ENCODE peak calls at places on chromosomes 13 and 19, in five cellular contexts. K is body of pancreas, E is left ventricle myocardium inferior, A is MM.1S, Z is A549. X is an unnamed sample.

GRCh38 chr13:30618186-30618937 is 642 bp downstream of the USPL1 start:
- DNase-seq in K (peak; percentile 25), E (no peak), A (peak; percentile 12), Z (no peak), X (peak; percentile 0)

GRCh38 chr13:47417485-47417884 is 520.6 kb upstream of the HTR2A start:
- DNase-seq in K (no peak), E (no peak), A (no peak), Z (no peak), X (no peak)

GRCh38 chr13:91381371-91381770 is 17.1 kb upstream of the GPC5 start:
- DNase-seq in K (no peak), E (no peak), A (peak; percentile 8), Z (peak; percentile 27), X (no peak)

GRCh38 chr19:35266904-35267817 is 1.6 kb upstream of the USF2 start:
- DNase-seq in K (peak; percentile 59), E (peak; percentile 66), A (peak; percentile 37), Z (peak; percentile 56), X (no peak)

GRCh38 chr19:53772943-53773342 is 51.2 kb downstream of the NLRP12 start:
- DNase-seq in K (peak; percentile 61), E (no peak), A (peak; percentile 38), Z (peak; percentile 79), X (peak; percentile 12)

GRCh38 chr19:46821512-46822359 is 28.9 kb downstream of the AP2S1 start:
- DNase-seq in K (no peak), E (peak; percentile 40), A (no peak), Z (no peak), X (no peak)

GRCh38 chr19:55088543-55089265 is 13.0 kb downstream of the EPS8L1 start:
- DNase-seq in K (peak; percentile 82), E (peak; percentile 76), A (peak; percentile 49), Z (peak; percentile 71), X (peak; percentile 88)

GRCh38 chr13:24218320-24218719 is 57.8 kb downstream of the SPATA13 start:
- DNase-seq in K (no peak), E (no peak), A (no peak), Z (no peak), X (no peak)

GRCh38 chr19:46478356-46478986 is 7.1 kb upstream of the PNMA8A start:
- DNase-seq in K (no peak), E (no peak), A (no peak), Z (peak; percentile 61), X (no peak)

GRCh38 chr19:15265849-15266248 is 33.6 kb upstream of the EPHX3 start:
- DNase-seq in K (peak; percentile 100), E (peak; percentile 90), A (no peak), Z (no peak), X (peak; percentile 47)

GRCh38 chr13:71396149-71396548 is 470.9 kb downstream of the DACH1 start:
- DNase-seq in K (no peak), E (no peak), A (no peak), Z (no peak), X (no peak)

GRCh38 chr13:30933334-30933681 is 852 bp downstream of the TEX26 start:
- DNase-seq in K (no peak), E (no peak), A (no peak), Z (no peak), X (no peak)

GRCh38 chr19:4229179-4229931 is at the start of gene EBI3:
- DNase-seq in K (peak; percentile 7), E (peak; percentile 36), A (no peak), Z (peak; percentile 74), X (no peak)

DNA sequence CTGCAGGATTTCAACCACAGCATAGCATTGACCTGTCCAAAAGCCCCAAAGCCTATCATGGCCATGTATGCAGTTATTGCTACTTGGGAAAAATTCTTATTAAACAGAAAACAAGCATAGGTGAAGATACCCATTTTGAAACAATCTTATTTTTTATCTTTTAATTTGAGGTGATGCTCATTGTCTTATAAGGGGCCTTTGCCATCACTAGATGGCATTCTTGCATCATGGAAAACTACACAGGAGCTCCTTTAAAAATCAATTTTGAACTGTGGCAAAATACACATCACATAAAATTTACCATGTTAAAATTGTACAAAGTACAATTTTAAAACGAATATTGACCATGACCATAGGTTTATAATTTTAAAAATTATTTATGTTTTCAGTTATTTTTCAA is 38.9 kb upstream of the ZNF835 start:
- DNase-seq in K (no peak), E (no peak), A (no peak), Z (no peak), X (no peak)
- H3K9me3 ChIP-seq in K (no peaks in the 10 kb centered on the region), E (no peaks in the 10 kb centered on the region), A (no peaks in the 10 kb centered on the region), Z (peaks cover 57% of the 10 kb centered on the region), X (peaks cover 6% of the 10 kb centered on the region)

GRCh38 chr13:112204881-112205327 is 138.0 kb downstream of the SOX1 start:
- DNase-seq in K (peak; percentile 40), E (peak; percentile 32), A (no peak), Z (no peak), X (no peak)
- H3K4me3 ChIP-seq in K (no peak overlapping the region), E (peak overlapping the region; percentile 40), A (peak overlapping the region; percentile 51), Z (no peak overlapping the region), X (no peak overlapping the region)

DNA sequence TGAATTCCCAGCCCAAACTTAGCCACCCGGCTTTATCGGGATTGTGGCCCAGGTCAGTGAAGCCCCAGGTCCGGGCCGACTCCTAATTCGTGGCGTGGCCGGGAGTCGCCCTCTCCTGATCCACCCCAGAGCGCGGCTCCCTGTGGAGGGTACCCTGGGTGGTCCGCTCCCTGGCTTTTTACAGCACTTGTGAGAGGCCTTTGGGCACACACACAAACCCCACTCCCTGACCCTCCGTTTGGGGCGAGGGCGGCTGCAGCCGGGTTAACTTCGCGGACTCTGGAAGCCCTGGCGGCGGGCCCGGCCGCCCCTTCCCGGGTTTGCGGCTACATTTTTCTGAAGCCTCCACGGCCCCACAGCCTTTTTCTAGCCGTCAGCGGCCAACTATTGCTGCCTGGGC is 56.5 kb downstream of the ZNF568 start:
- DNase-seq in K (peak; percentile 4), E (no peak), A (no peak), Z (no peak), X (no peak)
- H3K27ac ChIP-seq in K (peak overlapping the region; percentile 85), E (peak overlapping the region; percentile 92), A (no peak overlapping the region), Z (no peak overlapping the region), X (no peak overlapping the region)

GRCh38 chr13:80655778-80656518 is 315.0 kb upstream of the SPRY2 start:
- DNase-seq in K (no peak), E (no peak), A (no peak), Z (no peak), X (no peak)

GRCh38 chr13:80649274-80649673 is 308.3 kb upstream of the SPRY2 start:
- DNase-seq in K (no peak), E (no peak), A (no peak), Z (no peak), X (no peak)

GRCh38 chr13:80658705-80659104 is 317.8 kb upstream of the SPRY2 start:
- DNase-seq in K (no peak), E (no peak), A (no peak), Z (no peak), X (peak; percentile 54)

DNA sequence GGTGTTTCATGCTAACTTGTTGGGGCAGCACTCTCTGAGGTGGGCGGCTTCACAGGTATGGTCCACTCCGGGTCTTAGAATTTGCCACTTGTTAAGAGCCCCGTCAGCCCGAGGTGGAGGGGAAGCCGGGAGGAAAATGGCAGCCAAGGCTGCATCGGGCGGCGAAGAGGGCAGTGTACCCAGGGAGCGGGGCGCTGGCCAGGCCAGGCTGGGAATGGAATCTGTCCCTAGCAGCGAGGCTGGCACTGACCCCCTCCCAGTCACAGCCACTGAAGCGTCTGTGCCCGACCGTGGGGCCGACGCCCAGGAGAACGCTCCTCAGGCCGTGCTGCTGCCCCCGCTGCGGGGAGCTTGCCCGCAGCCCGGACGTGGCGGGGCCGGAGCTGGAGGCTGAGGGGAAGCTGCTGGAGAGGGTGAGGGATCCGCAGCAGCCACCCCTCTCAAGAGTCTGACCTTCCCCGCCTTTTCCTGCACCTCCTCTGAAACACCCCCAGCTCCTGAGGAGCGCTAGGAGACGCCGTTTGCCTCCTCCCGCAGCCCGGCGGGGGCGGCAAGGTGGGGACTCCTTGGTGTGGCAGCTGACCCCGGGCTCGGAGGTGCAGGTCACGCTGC is 313.8 kb upstream of the SPRY2 start:
- DNase-seq in K (peak; percentile 40), E (no peak), A (no peak), Z (no peak), X (peak; percentile 52)
- H3K9me3 ChIP-seq in K (no peaks in the 10 kb centered on the region), E (peaks cover 24% of the 10 kb centered on the region), A (no peaks in the 10 kb centered on the region), Z (no peaks in the 10 kb centered on the region), X (no peaks in the 10 kb centered on the region)

GRCh38 chr19:10010247-10010691 is at the start of gene COL5A3:
- DNase-seq in K (peak; percentile 28), E (peak; percentile 76), A (no peak), Z (peak; percentile 11), X (no peak)

GRCh38 chr19:10010939-10011338 is 635 bp upstream of the COL5A3 start:
- DNase-seq in K (no peak), E (no peak), A (no peak), Z (no peak), X (no peak)

GRCh38 chr19:10007811-10008211 is 2.5 kb downstream of the COL5A3 start:
- DNase-seq in K (peak; percentile 34), E (peak; percentile 63), A (no peak), Z (no peak), X (no peak)

GRCh38 chr19:10009714-10010224 is 535 bp downstream of the COL5A3 start:
- DNase-seq in K (no peak), E (no peak), A (no peak), Z (no peak), X (no peak)

GRCh38 chr19:10009269-10009665 is 1.0 kb downstream of the COL5A3 start:
- DNase-seq in K (peak; percentile 64), E (peak; percentile 84), A (no peak), Z (no peak), X (no peak)
- H3K4me3 ChIP-seq in K (no peak overlapping the region), E (peak overlapping the region; percentile 69), A (no peak overlapping the region), Z (peak overlapping the region; percentile 41), X (no peak overlapping the region)

GRCh38 chr19:36668646-36669045 is 2.0 kb upstream of the ZNF461 start:
- DNase-seq in K (no peak), E (no peak), A (no peak), Z (no peak), X (no peak)
- H3K27ac ChIP-seq in K (no peak overlapping the region), E (no peak overlapping the region), A (no peak overlapping the region), Z (no peak overlapping the region), X (no peak overlapping the region)

DNA sequence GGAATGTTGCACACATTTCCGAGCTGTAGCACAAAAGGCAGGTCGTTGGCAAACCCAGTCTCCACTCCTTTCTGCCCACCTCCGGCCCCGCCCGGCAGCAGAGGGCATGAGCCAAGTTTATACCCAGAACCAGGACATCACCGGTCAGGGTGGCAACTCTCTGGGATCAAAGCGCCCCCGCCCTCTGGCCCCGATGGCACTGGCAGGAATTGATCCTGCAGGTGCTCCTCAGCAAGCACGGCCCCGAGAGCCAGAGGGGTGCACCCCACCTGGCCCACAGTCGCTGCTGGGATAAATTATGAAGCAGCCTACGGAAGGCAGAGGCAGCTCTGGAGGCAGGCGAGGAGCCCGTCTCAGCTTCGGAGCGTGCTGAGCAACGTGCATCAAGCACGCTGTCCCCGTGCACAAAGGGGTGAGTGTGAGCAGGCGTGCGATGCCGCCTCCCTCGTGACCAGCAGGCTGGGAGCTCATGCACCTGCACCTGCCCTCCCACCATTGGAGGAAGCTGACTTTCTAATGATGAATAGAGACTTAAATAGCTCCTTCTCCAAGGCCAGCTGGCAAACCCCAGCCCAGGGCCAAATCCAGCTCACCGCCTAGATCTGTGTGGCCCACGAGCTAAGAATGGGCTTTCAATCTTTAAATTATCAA is 25.7 kb downstream of the SHC2 start:
- DNase-seq in K (no peak), E (no peak), A (no peak), Z (no peak), X (no peak)
- H3K9me3 ChIP-seq in K (no peaks in the 10 kb centered on the region), E (no peaks in the 10 kb centered on the region), A (no peaks in the 10 kb centered on the region), Z (peaks cover 3% of the 10 kb centered on the region), X (no peaks in the 10 kb centered on the region)